ENCODE peak calls at places on chromosomes 2 and 18, in four cellular contexts. One of them, this sample, is unnamed.

GRCh38 chr2:175342085-175342484 is 160.6 kb upstream of the ATP5MC3 start:
- DNase-seq in HepG2: no peak
- DNase-seq in H1: no peak
- DNase-seq in K562: no peak
- DNase-seq in this sample: no peak

GRCh38 chr2:240401781-240402551 is 33.5 kb upstream of the GPC1 start:
- DNase-seq in H1: peak
- DNase-seq in K562: no peak
- DNase-seq in HepG2: no peak
- DNase-seq in this sample: no peak

GRCh38 chr2:120419073-120419472 is 73.1 kb downstream of the INHBB start:
- DNase-seq in K562: no peak
- DNase-seq in HepG2: no peak
- DNase-seq in H1: peak
- DNase-seq in this sample: no peak

GRCh38 chr2:36731941-36732700 is 35.6 kb downstream of the VIT start:
- DNase-seq in K562: no peak
- DNase-seq in H1: no peak
- DNase-seq in HepG2: no peak
- DNase-seq in this sample: peak

GRCh38 chr2:133130548-133131246 is 437.6 kb downstream of the NCKAP5 start:
- DNase-seq in H1: no peak
- DNase-seq in K562: no peak
- DNase-seq in HepG2: no peak
- DNase-seq in this sample: no peak

GRCh38 chr2:70534183-70534836 is 19.3 kb downstream of the TGFA start:
- DNase-seq in H1: no peak
- DNase-seq in HepG2: no peak
- DNase-seq in K562: no peak
- DNase-seq in this sample: no peak

GRCh38 chr2:169585673-169586072 is 1.5 kb downstream of the PPIG start:
- DNase-seq in K562: peak
- DNase-seq in H1: no peak
- DNase-seq in HepG2: no peak
- DNase-seq in this sample: no peak

GRCh38 chr18:37452697-37453385 is 112.8 kb downstream of the CELF4 start:
- DNase-seq in HepG2: no peak
- DNase-seq in H1: no peak
- DNase-seq in K562: no peak
- DNase-seq in this sample: no peak

GRCh38 chr2:6951046-6951445 is 33.8 kb downstream of the RNF144A start:
- DNase-seq in K562: no peak
- DNase-seq in H1: no peak
- DNase-seq in HepG2: no peak
- DNase-seq in this sample: no peak

GRCh38 chr2:134727385-134727784 is 8.6 kb upstream of the TMEM163 start:
- DNase-seq in K562: no peak
- DNase-seq in HepG2: no peak
- DNase-seq in H1: no peak
- DNase-seq in this sample: no peak

GRCh38 chr2:136874258-136874657 is 108.9 kb downstream of the THSD7B start:
- DNase-seq in H1: no peak
- DNase-seq in HepG2: peak
- DNase-seq in K562: no peak
- DNase-seq in this sample: peak

GRCh38 chr2:233208382-233209116 is 42.9 kb upstream of the ATG16L1 start:
- DNase-seq in K562: no peak
- DNase-seq in HepG2: peak
- DNase-seq in H1: no peak
- DNase-seq in this sample: no peak

GRCh38 chr2:156349605-156350004 is 17.1 kb upstream of the NR4A2 start:
- DNase-seq in H1: no peak
- DNase-seq in K562: no peak
- DNase-seq in HepG2: no peak
- DNase-seq in this sample: no peak

GRCh38 chr2:188294547-188294946 is 2.9 kb downstream of the GULP1 start:
- DNase-seq in K562: no peak
- DNase-seq in H1: no peak
- DNase-seq in HepG2: no peak
- DNase-seq in this sample: no peak

GRCh38 chr2:25368650-25369049 is 26.9 kb upstream of the DNMT3A start:
- DNase-seq in K562: no peak
- DNase-seq in H1: no peak
- DNase-seq in HepG2: no peak
- DNase-seq in this sample: peak

GRCh38 chr2:84375020-84375419 is 84.1 kb downstream of the SUCLG1 start:
- DNase-seq in H1: no peak
- DNase-seq in K562: no peak
- DNase-seq in HepG2: no peak
- DNase-seq in this sample: no peak

GRCh38 chr2:27955762-27956161 is 65.2 kb downstream of the BABAM2 start:
- DNase-seq in K562: no peak
- DNase-seq in HepG2: no peak
- DNase-seq in H1: no peak
- DNase-seq in this sample: no peak

GRCh38 chr2:226865273-226865672 is 29.4 kb downstream of the RHBDD1 start:
- DNase-seq in HepG2: no peak
- DNase-seq in K562: no peak
- DNase-seq in H1: no peak
- DNase-seq in this sample: no peak

GRCh38 chr18:31197676-31198075 is 35.0 kb upstream of the DSC1 start:
- DNase-seq in K562: no peak
- DNase-seq in HepG2: no peak
- DNase-seq in H1: no peak
- DNase-seq in this sample: no peak

GRCh38 chr18:61833387-61833786 is 59.4 kb downstream of the RNF152 start:
- DNase-seq in K562: no peak
- DNase-seq in H1: no peak
- DNase-seq in HepG2: no peak
- DNase-seq in this sample: peak

GRCh38 chr2:136920652-136921333 is 155.4 kb downstream of the THSD7B start:
- DNase-seq in HepG2: peak
- DNase-seq in H1: no peak
- DNase-seq in K562: no peak
- DNase-seq in this sample: peak

GRCh38 chr18:23890589-23890988 is 124.0 kb upstream of the TTC39C start:
- DNase-seq in HepG2: no peak
- DNase-seq in H1: no peak
- DNase-seq in K562: no peak
- DNase-seq in this sample: no peak

DNA sequence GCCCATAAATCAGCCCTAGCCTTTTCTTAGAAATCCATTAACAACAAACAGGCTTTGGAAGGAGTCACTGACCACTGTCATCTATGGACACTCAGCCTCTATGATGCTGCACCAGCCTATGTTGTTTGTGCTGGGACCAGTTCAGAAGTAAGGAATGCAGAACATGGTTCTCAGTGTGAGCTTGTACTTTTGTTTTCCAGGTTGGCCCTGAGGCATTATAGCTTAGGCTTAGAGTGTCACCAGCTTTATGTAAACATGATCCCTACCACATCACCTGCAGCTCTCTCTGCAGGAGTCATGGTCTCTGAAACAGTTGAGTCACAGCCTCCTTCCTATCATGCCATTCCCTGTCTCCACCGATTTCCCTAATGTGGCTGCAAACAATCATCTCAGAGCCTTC is 335.6 kb upstream of the CDH7 start:
- DNase-seq in HepG2: no peak
- DNase-seq in K562: no peak
- DNase-seq in H1: no peak
- DNase-seq in this sample: no peak
- TF ChIP-seq MAX in HepG2: no peak
- TF ChIP-seq MAX in K562: no peak
- TF ChIP-seq MAX in H1: no peak
- TF ChIP-seq MAX in this sample: no peak

GRCh38 chr18:38961880-38962279 is 1396.3 kb upstream of the CELF4 start:
- DNase-seq in H1: no peak
- DNase-seq in K562: no peak
- DNase-seq in HepG2: no peak
- DNase-seq in this sample: no peak
- TF ChIP-seq JUND in H1: no peak
- TF ChIP-seq JUND in K562: no peak
- TF ChIP-seq JUND in HepG2: no peak
- TF ChIP-seq JUND in this sample: no peak

DNA sequence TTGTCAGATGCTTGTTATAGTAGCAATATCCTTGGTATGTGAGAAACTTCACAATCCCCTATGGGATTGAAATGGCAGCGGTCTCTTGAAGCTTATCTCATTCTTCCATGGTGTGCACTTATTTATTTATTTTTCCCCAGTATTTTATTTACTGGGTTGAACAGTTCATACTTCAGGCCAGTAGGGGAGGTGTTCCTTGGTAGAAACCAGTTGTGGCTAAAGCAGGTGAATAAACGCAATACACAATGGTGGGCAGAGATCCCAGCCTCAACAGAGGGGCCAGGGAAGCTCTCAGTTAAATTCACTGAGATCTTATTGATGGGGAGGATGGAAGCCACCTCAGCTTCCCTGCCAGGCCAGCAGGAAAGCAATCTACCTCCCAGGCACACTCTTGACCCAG is 93.7 kb upstream of the SRD5A2 start:
- DNase-seq in K562: no peak
- DNase-seq in HepG2: no peak
- DNase-seq in H1: no peak
- DNase-seq in this sample: no peak
- TF ChIP-seq USF2 in K562: no peak
- TF ChIP-seq USF2 in HepG2: no peak
- TF ChIP-seq USF2 in H1: no peak
- TF ChIP-seq USF2 in this sample: no peak

DNA sequence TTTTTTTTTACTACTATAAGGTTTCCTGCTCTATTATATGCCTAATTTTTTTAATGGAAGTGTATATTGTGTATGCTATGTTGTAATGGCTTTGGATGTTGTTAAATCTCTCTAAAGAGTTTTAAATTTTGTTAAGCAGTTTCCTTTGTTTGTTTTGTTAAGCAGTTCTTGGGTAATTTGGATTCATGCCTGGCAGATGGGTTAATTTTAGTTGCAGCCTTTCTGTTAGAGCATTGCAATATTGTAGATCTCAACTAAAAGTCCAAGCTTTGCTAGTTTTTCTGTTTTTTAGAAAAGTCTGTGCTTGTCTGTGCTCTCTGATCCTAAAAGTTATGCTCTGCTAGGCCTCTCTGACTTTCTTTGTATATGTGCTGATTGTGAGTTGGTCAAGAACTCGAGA is 1229.0 kb upstream of the NRXN1 start:
- DNase-seq in K562: no peak
- DNase-seq in H1: no peak
- DNase-seq in HepG2: no peak
- DNase-seq in this sample: no peak
- TF ChIP-seq MAX in K562: no peak
- TF ChIP-seq MAX in H1: no peak
- TF ChIP-seq MAX in HepG2: no peak
- TF ChIP-seq MAX in this sample: no peak

DNA sequence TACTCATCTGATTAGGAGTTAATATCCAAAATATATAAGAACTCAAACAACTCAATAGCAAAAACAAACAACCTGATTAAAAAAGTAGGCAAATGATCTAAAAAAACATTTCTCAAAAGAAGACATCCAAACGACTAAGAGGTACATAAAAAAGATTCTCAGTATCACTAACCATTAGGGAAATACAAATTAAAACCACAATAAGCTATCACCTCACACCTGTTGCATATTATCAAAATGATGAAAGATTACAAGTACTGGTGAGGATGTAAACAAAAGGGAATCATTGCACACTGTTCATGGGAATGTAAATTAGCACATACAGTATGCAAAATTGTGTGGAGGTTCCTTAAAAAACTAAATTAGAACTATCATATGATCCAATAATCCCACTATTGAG is 865.5 kb downstream of the TMEM182 start:
- DNase-seq in H1: no peak
- DNase-seq in HepG2: no peak
- DNase-seq in K562: no peak
- DNase-seq in this sample: no peak
- TF ChIP-seq JUND in H1: no peak
- TF ChIP-seq JUND in HepG2: no peak
- TF ChIP-seq JUND in K562: no peak
- TF ChIP-seq JUND in this sample: no peak

DNA sequence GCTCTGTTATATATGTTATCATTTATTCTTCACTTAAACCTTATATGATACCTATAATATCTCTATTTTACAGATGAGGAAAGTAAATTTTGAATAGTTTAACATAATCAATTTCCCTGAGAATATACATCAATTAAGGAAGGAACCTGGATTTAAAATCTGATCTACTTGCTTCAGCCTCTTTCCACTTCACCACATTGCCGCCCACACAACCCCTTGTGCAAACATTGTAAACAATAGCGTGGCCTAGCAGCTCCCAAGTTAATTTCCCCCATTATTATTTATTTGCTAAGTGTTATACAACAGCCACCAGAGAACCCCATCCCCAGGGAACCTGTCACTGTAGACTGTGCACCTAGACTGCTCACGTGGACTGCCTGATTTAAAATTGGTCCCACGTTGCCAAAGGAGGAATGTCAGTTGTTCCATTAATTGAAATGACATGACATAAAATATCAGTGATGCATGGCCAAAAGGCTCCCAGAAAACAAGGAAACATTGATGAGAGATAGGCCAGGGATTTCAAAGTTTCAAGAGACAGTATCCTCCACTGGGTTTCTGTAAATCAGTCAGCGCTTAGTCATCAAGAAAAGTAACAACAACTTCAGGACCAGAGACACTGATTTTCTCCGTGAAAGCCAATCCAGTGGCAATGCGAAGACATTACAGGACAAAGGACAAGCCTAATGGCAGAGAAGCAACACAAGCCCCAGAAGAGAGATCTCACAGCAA is 41.3 kb downstream of the SCG2 start:
- DNase-seq in K562: no peak
- DNase-seq in HepG2: no peak
- DNase-seq in H1: no peak
- DNase-seq in this sample: no peak
- TF ChIP-seq USF2 in K562: no peak
- TF ChIP-seq USF2 in HepG2: no peak
- TF ChIP-seq USF2 in H1: no peak
- TF ChIP-seq USF2 in this sample: no peak

This sample was measured in SK-N-SH.